ENCODE peak calls at places on chromosomes 13 and 19, in nine cellular contexts. L, O, C, P, G, I, U, Q and E are unnamed samples.

GRCh38 chr13:110371550-110372465 is 64.7 kb downstream of the COL4A2 start:
- DNase-seq in L (no peak), O (peak), C (no peak), P (peak), G (no peak), I (no peak), U (no peak), Q (no peak), E (no peak)

GRCh38 chr19:7132054-7132453 is 62.6 kb downstream of the ZNF557 start:
- DNase-seq in L (no peak), O (no peak), C (no peak), P (no peak), G (no peak), I (no peak), U (no peak), Q (no peak), E (no peak)

GRCh38 chr13:109723046-109723445 is 63.3 kb downstream of the IRS2 start:
- DNase-seq in L (no peak), O (no peak), C (no peak), P (no peak), G (no peak), I (no peak), U (no peak), Q (no peak), E (no peak)

GRCh38 chr13:103883698-103884097 is 817.5 kb upstream of the SLC10A2 start:
- DNase-seq in L (no peak), O (peak), C (peak), P (no peak), G (peak), I (peak), U (peak), Q (no peak), E (no peak)

GRCh38 chr13:40480012-40480914 is 186.2 kb downstream of the FOXO1 start:
- DNase-seq in L (no peak), O (no peak), C (no peak), P (peak), G (no peak), I (no peak), U (no peak), Q (no peak), E (no peak)

GRCh38 chr13:80862466-80862865 is 521.5 kb upstream of the SPRY2 start:
- DNase-seq in L (no peak), O (no peak), C (no peak), P (no peak), G (peak), I (no peak), U (no peak), Q (no peak), E (no peak)

GRCh38 chr19:21841081-21841783 is 5.2 kb upstream of the ZNF43 start:
- DNase-seq in L (no peak), O (no peak), C (no peak), P (no peak), G (no peak), I (no peak), U (no peak), Q (no peak), E (no peak)

GRCh38 chr13:99362362-99362761 is 55.2 kb upstream of the GPR183 start:
- DNase-seq in L (no peak), O (no peak), C (no peak), P (no peak), G (no peak), I (no peak), U (no peak), Q (no peak), E (no peak)